ENCODE peak calls at places on chromosome 14, in six cellular contexts. One of them, this sample, is unnamed.

GRCh38 chr14:76181546-76181945 is 29.8 kb downstream of the GPATCH2L start:
- DNase-seq in SK-N-SH: peak; percentile 18
- DNase-seq in heart left ventricle: no peak
- DNase-seq in lower lobe of right lung: no peak
- DNase-seq in AG04450: no peak
- DNase-seq in K562: peak; percentile 13
- DNase-seq in this sample: no peak

GRCh38 chr14:32330356-32331226 is 1.5 kb downstream of the AKAP6 start:
- DNase-seq in SK-N-SH: no peak
- DNase-seq in K562: no peak
- DNase-seq in lower lobe of right lung: no peak
- DNase-seq in heart left ventricle: no peak
- DNase-seq in AG04450: no peak
- DNase-seq in this sample: no peak

GRCh38 chr14:39368261-39368959 is 63.8 kb downstream of the FBXO33 start:
- DNase-seq in K562: no peak
- DNase-seq in SK-N-SH: peak; percentile 38
- DNase-seq in heart left ventricle: peak; percentile 33
- DNase-seq in AG04450: peak; percentile 48
- DNase-seq in lower lobe of right lung: no peak
- DNase-seq in this sample: no peak

GRCh38 chr14:68634346-68634745 is 158.5 kb downstream of the ZFP36L1 start:
- DNase-seq in SK-N-SH: no peak
- DNase-seq in lower lobe of right lung: no peak
- DNase-seq in AG04450: no peak
- DNase-seq in heart left ventricle: no peak
- DNase-seq in K562: no peak
- DNase-seq in this sample: no peak

GRCh38 chr14:70785556-70785955 is 23.8 kb downstream of the MAP3K9 start:
- DNase-seq in lower lobe of right lung: no peak
- DNase-seq in AG04450: no peak
- DNase-seq in K562: no peak
- DNase-seq in SK-N-SH: no peak
- DNase-seq in heart left ventricle: no peak
- DNase-seq in this sample: no peak

GRCh38 chr14:52354257-52354656 is 40.1 kb downstream of the PTGER2 start:
- DNase-seq in SK-N-SH: no peak
- DNase-seq in lower lobe of right lung: no peak
- DNase-seq in heart left ventricle: no peak
- DNase-seq in K562: no peak
- DNase-seq in AG04450: no peak
- DNase-seq in this sample: no peak

GRCh38 chr14:92687681-92688433 is 60.6 kb downstream of the LGMN start:
- DNase-seq in heart left ventricle: no peak
- DNase-seq in lower lobe of right lung: peak; percentile 64
- DNase-seq in K562: no peak
- DNase-seq in SK-N-SH: peak; percentile 71
- DNase-seq in AG04450: no peak
- DNase-seq in this sample: no peak

GRCh38 chr14:96140964-96141363 is 63.7 kb upstream of the BDKRB2 start:
- DNase-seq in AG04450: no peak
- DNase-seq in lower lobe of right lung: no peak
- DNase-seq in K562: no peak
- DNase-seq in heart left ventricle: no peak
- DNase-seq in SK-N-SH: no peak
- DNase-seq in this sample: no peak

GRCh38 chr14:32727827-32728226 is 210.9 kb upstream of the NPAS3 start:
- DNase-seq in K562: no peak
- DNase-seq in lower lobe of right lung: no peak
- DNase-seq in AG04450: no peak
- DNase-seq in heart left ventricle: no peak
- DNase-seq in SK-N-SH: no peak
- DNase-seq in this sample: no peak

GRCh38 chr14:69713127-69713800 is 53.7 kb upstream of the SRSF5 start:
- DNase-seq in heart left ventricle: no peak
- DNase-seq in K562: no peak
- DNase-seq in lower lobe of right lung: no peak
- DNase-seq in AG04450: no peak
- DNase-seq in SK-N-SH: no peak
- DNase-seq in this sample: no peak

GRCh38 chr14:87052646-87053225 is 940.2 kb downstream of the GALC start:
- DNase-seq in K562: no peak
- DNase-seq in SK-N-SH: no peak
- DNase-seq in AG04450: no peak
- DNase-seq in lower lobe of right lung: no peak
- DNase-seq in heart left ventricle: no peak
- DNase-seq in this sample: no peak

GRCh38 chr14:68104518-68104917 is 284.9 kb downstream of the RAD51B start:
- DNase-seq in heart left ventricle: no peak
- DNase-seq in SK-N-SH: no peak
- DNase-seq in lower lobe of right lung: no peak
- DNase-seq in K562: no peak
- DNase-seq in AG04450: peak; percentile 46
- DNase-seq in this sample: no peak

GRCh38 chr14:92780865-92781264 is 13.2 kb upstream of the GOLGA5 start:
- DNase-seq in AG04450: no peak
- DNase-seq in SK-N-SH: no peak
- DNase-seq in lower lobe of right lung: no peak
- DNase-seq in heart left ventricle: no peak
- DNase-seq in K562: no peak
- DNase-seq in this sample: no peak

GRCh38 chr14:59240356-59240755 is 51.9 kb downstream of the DAAM1 start:
- DNase-seq in AG04450: no peak
- DNase-seq in SK-N-SH: no peak
- DNase-seq in heart left ventricle: no peak
- DNase-seq in lower lobe of right lung: no peak
- DNase-seq in K562: no peak
- DNase-seq in this sample: no peak

GRCh38 chr14:39318574-39318973 is 84.9 kb downstream of the MIA2 start:
- DNase-seq in SK-N-SH: no peak
- DNase-seq in K562: no peak
- DNase-seq in heart left ventricle: no peak
- DNase-seq in lower lobe of right lung: no peak
- DNase-seq in AG04450: no peak
- DNase-seq in this sample: no peak

GRCh38 chr14:55336161-55336560 is 64.9 kb downstream of the FBXO34 start:
- DNase-seq in lower lobe of right lung: no peak
- DNase-seq in AG04450: no peak
- DNase-seq in K562: no peak
- DNase-seq in heart left ventricle: no peak
- DNase-seq in SK-N-SH: no peak
- DNase-seq in this sample: no peak

GRCh38 chr14:92392726-92393125 is 69.8 kb downstream of the SLC24A4 start:
- DNase-seq in SK-N-SH: no peak
- DNase-seq in heart left ventricle: no peak
- DNase-seq in AG04450: no peak
- DNase-seq in lower lobe of right lung: no peak
- DNase-seq in K562: peak; percentile 12
- DNase-seq in this sample: no peak

GRCh38 chr14:99075061-99075460 is 196.9 kb downstream of the BCL11B start:
- DNase-seq in AG04450: no peak
- DNase-seq in heart left ventricle: no peak
- DNase-seq in lower lobe of right lung: no peak
- DNase-seq in SK-N-SH: no peak
- DNase-seq in K562: no peak
- DNase-seq in this sample: no peak

GRCh38 chr14:39731912-39732311 is 299.7 kb upstream of the FBXO33 start:
- DNase-seq in heart left ventricle: no peak
- DNase-seq in K562: no peak
- DNase-seq in AG04450: no peak
- DNase-seq in SK-N-SH: no peak
- DNase-seq in lower lobe of right lung: no peak
- DNase-seq in this sample: no peak

GRCh38 chr14:71764701-71765347 is 167.4 kb upstream of the RGS6 start:
- DNase-seq in lower lobe of right lung: no peak
- DNase-seq in SK-N-SH: no peak
- DNase-seq in K562: no peak
- DNase-seq in AG04450: no peak
- DNase-seq in heart left ventricle: no peak
- DNase-seq in this sample: no peak

GRCh38 chr14:24999157-24999556 is 50.8 kb downstream of the STXBP6 start:
- DNase-seq in AG04450: no peak
- DNase-seq in SK-N-SH: no peak
- DNase-seq in heart left ventricle: no peak
- DNase-seq in K562: no peak
- DNase-seq in lower lobe of right lung: no peak
- DNase-seq in this sample: no peak

GRCh38 chr14:91607322-91608047 is 97.4 kb upstream of the PPP4R3A start:
- DNase-seq in K562: no peak
- DNase-seq in AG04450: no peak
- DNase-seq in lower lobe of right lung: no peak
- DNase-seq in SK-N-SH: no peak
- DNase-seq in heart left ventricle: no peak
- DNase-seq in this sample: no peak

GRCh38 chr14:54348923-54349615 is 47.7 kb upstream of the CDKN3 start:
- DNase-seq in AG04450: no peak
- DNase-seq in heart left ventricle: peak; percentile 40
- DNase-seq in K562: no peak
- DNase-seq in SK-N-SH: no peak
- DNase-seq in lower lobe of right lung: no peak
- DNase-seq in this sample: no peak

GRCh38 chr14:36454599-36455240 is 65.3 kb downstream of the NKX2-1 start:
- DNase-seq in SK-N-SH: no peak
- DNase-seq in K562: no peak
- DNase-seq in AG04450: no peak
- DNase-seq in lower lobe of right lung: no peak
- DNase-seq in heart left ventricle: no peak
- DNase-seq in this sample: no peak

GRCh38 chr14:77052281-77053044 is 24.0 kb upstream of the IRF2BPL start:
- DNase-seq in heart left ventricle: no peak
- DNase-seq in lower lobe of right lung: no peak
- DNase-seq in AG04450: no peak
- DNase-seq in K562: no peak
- DNase-seq in SK-N-SH: no peak
- DNase-seq in this sample: no peak

GRCh38 chr14:59969319-59969718 is 49.4 kb downstream of the LRRC9 start:
- DNase-seq in SK-N-SH: no peak
- DNase-seq in K562: no peak
- DNase-seq in heart left ventricle: no peak
- DNase-seq in lower lobe of right lung: no peak
- DNase-seq in AG04450: peak; percentile 50
- DNase-seq in this sample: no peak

GRCh38 chr14:77542349-77543239 is 44.0 kb upstream of the ISM2 start:
- DNase-seq in SK-N-SH: no peak
- DNase-seq in heart left ventricle: no peak
- DNase-seq in AG04450: no peak
- DNase-seq in K562: no peak
- DNase-seq in lower lobe of right lung: no peak
- DNase-seq in this sample: no peak

GRCh38 chr14:30751646-30752416 is 122.5 kb upstream of the COCH start:
- DNase-seq in K562: no peak
- DNase-seq in heart left ventricle: no peak
- DNase-seq in SK-N-SH: peak; percentile 23
- DNase-seq in AG04450: no peak
- DNase-seq in lower lobe of right lung: no peak
- DNase-seq in this sample: no peak
- TF ChIP-seq CTCF in K562: no peak
- TF ChIP-seq CTCF in heart left ventricle: no peak
- TF ChIP-seq CTCF in SK-N-SH: no peak
- TF ChIP-seq CTCF in AG04450: no peak
- TF ChIP-seq CTCF in lower lobe of right lung: no peak
- TF ChIP-seq CTCF in this sample: no peak

GRCh38 chr14:73722581-73722980 is 8.4 kb upstream of the PNMA1 start:
- DNase-seq in lower lobe of right lung: no peak
- DNase-seq in AG04450: no peak
- DNase-seq in K562: no peak
- DNase-seq in heart left ventricle: no peak
- DNase-seq in SK-N-SH: no peak
- DNase-seq in this sample: no peak
- H3K27ac ChIP-seq in lower lobe of right lung: no peak overlapping the region
- H3K27ac ChIP-seq in AG04450: no peak overlapping the region
- H3K27ac ChIP-seq in K562: no peak overlapping the region
- H3K27ac ChIP-seq in heart left ventricle: no peak overlapping the region
- H3K27ac ChIP-seq in SK-N-SH: no peak overlapping the region
- H3K27ac ChIP-seq in this sample: no peak overlapping the region

GRCh38 chr14:105889666-105890473 is 363.5 kb downstream of the TMEM121 start:
- DNase-seq in SK-N-SH: peak; percentile 80
- DNase-seq in heart left ventricle: peak; percentile 10
- DNase-seq in K562: peak; percentile 2
- DNase-seq in lower lobe of right lung: peak; percentile 24
- DNase-seq in AG04450: no peak
- DNase-seq in this sample: no peak
- H3K9me3 ChIP-seq in SK-N-SH: no peaks in the 10 kb centered on the region
- H3K9me3 ChIP-seq in heart left ventricle: no peaks in the 10 kb centered on the region
- H3K9me3 ChIP-seq in K562: no peaks in the 10 kb centered on the region
- H3K9me3 ChIP-seq in lower lobe of right lung: no peaks in the 10 kb centered on the region
- H3K9me3 ChIP-seq in AG04450: peaks cover 82% of the 10 kb centered on the region
- H3K9me3 ChIP-seq in this sample: no peaks in the 10 kb centered on the region

GRCh38 chr14:30907659-30908057 is 33.3 kb downstream of the COCH start:
- DNase-seq in lower lobe of right lung: no peak
- DNase-seq in heart left ventricle: no peak
- DNase-seq in K562: no peak
- DNase-seq in SK-N-SH: no peak
- DNase-seq in AG04450: no peak
- DNase-seq in this sample: no peak

GRCh38 chr14:30903285-30904124 is 29.1 kb downstream of the COCH start:
- DNase-seq in SK-N-SH: no peak
- DNase-seq in AG04450: no peak
- DNase-seq in K562: no peak
- DNase-seq in heart left ventricle: no peak
- DNase-seq in lower lobe of right lung: no peak
- DNase-seq in this sample: no peak

GRCh38 chr14:30908826-30909225 is 34.5 kb downstream of the COCH start:
- DNase-seq in lower lobe of right lung: no peak
- DNase-seq in SK-N-SH: no peak
- DNase-seq in AG04450: no peak
- DNase-seq in K562: no peak
- DNase-seq in heart left ventricle: no peak
- DNase-seq in this sample: no peak

DNA sequence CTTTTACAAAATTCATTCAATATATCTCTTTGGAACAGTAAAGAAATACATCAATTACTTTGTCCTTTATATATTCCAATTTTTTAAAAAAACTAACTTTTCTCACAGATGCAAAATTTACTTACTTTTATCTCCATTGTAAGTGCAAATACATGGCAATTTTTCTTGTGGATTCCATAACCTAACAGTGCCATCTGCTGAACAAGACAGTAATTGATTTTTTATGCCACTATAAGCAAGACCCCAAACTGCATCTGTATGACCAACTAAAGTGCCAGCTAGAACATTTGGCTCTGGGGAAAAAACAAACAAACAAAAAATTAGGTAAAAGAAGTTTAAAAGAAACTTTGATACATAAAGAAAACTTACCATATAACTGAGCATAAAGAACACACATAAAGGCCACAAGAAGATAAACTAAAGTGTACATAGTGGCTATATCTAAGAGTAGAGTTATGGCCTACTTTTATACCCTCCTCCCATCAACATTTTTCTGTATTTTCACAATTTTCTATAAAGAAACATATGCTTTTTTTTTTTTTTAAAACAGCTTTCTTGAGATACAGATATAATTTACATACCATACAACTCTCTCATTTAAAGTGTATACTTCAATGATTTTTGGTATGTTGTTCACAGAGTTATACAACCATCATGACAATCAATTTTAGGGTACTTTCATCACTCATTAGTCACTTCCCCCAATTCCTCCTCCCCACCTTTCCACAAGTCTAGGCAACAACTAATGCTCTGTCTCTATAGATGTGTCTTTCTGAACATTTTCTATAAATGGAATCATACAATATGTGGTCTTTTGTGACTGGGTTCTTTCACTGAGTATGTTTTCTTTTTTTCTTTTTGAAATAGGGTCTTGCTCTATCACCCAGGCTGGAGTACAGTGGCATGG is 32.6 kb downstream of the COCH start:
- DNase-seq in lower lobe of right lung: no peak
- DNase-seq in heart left ventricle: no peak
- DNase-seq in K562: no peak
- DNase-seq in AG04450: no peak
- DNase-seq in SK-N-SH: peak; percentile 26
- DNase-seq in this sample: no peak
- TF ChIP-seq CTCF in lower lobe of right lung: no peak
- TF ChIP-seq CTCF in heart left ventricle: no peak
- TF ChIP-seq CTCF in K562: peak; percentile 28
- TF ChIP-seq CTCF in AG04450: peak; percentile 31
- TF ChIP-seq CTCF in SK-N-SH: peak; percentile 59
- TF ChIP-seq CTCF in this sample: no peak

This sample was measured in CD4-positive, alpha-beta T cell.